ENCODE peak calls at places on chromosomes 2 and 18, in seven cellular contexts. V, K, R, M, Z, F and N are unnamed samples.

GRCh38 chr2:112056626-112056987 is 1.5 kb downstream of the TMEM87B start:
- DNase-seq in V (no peak), K (no peak), R (no peak), M (no peak), Z (no peak), F (no peak), N (no peak)

GRCh38 chr2:190583507-190584337 is 49.2 kb upstream of the NEMP2 start:
- DNase-seq in V (no peak), K (no peak), R (no peak), M (peak; percentile 52), Z (peak; percentile 27), F (no peak), N (no peak)

GRCh38 chr18:6624729-6625308 is 104.7 kb upstream of the ARHGAP28 start:
- DNase-seq in V (no peak), K (no peak), R (no peak), M (no peak), Z (peak; percentile 66), F (no peak), N (no peak)

GRCh38 chr18:56124186-56124585 is 514.2 kb downstream of the TXNL1 start:
- DNase-seq in V (no peak), K (no peak), R (no peak), M (no peak), Z (peak; percentile 15), F (no peak), N (no peak)

GRCh38 chr2:221606369-221606768 is 34.3 kb upstream of the EPHA4 start:
- DNase-seq in V (no peak), K (no peak), R (no peak), M (no peak), Z (no peak), F (no peak), N (no peak)

GRCh38 chr18:11757084-11757590 is 68.1 kb downstream of the GNAL start:
- DNase-seq in V (no peak), K (no peak), R (no peak), M (no peak), Z (no peak), F (no peak), N (no peak)

GRCh38 chr2:173866858-173867620 is 98.1 kb downstream of the SP3 start:
- DNase-seq in V (no peak), K (peak; percentile 15), R (no peak), M (no peak), Z (no peak), F (no peak), N (no peak)

GRCh38 chr2:177796644-177797415 is 275.7 kb downstream of the PDE11A start:
- DNase-seq in V (no peak), K (no peak), R (no peak), M (no peak), Z (no peak), F (no peak), N (no peak)

GRCh38 chr18:37299471-37300304 is 265.9 kb downstream of the CELF4 start:
- DNase-seq in V (peak; percentile 82), K (peak; percentile 88), R (no peak), M (peak; percentile 81), Z (peak; percentile 98), F (no peak), N (peak; percentile 96)

GRCh38 chr2:119245076-119245840 is 21.6 kb downstream of the STEAP3 start:
- DNase-seq in V (no peak), K (no peak), R (no peak), M (no peak), Z (no peak), F (no peak), N (peak; percentile 51)

GRCh38 chr2:54632733-54633692 is 90.4 kb upstream of the EML6 start:
- DNase-seq in V (no peak), K (no peak), R (no peak), M (no peak), Z (peak; percentile 95), F (no peak), N (peak; percentile 72)

GRCh38 chr2:62705859-62706720 is 577 bp downstream of the EHBP1 start:
- DNase-seq in V (peak; percentile 85), K (peak; percentile 79), R (peak; percentile 64), M (peak; percentile 55), Z (peak; percentile 13), F (peak; percentile 74), N (no peak)

GRCh38 chr2:62570861-62571698 is 65.1 kb upstream of the TMEM17 start:
- DNase-seq in V (peak; percentile 67), K (peak; percentile 70), R (no peak), M (peak; percentile 30), Z (no peak), F (peak; percentile 32), N (peak; percentile 65)

GRCh38 chr2:160140001-160140400 is 60.1 kb downstream of the ITGB6 start:
- DNase-seq in V (no peak), K (no peak), R (no peak), M (no peak), Z (no peak), F (no peak), N (no peak)

GRCh38 chr2:100034431-100034830 is 108.0 kb downstream of the AFF3 start:
- DNase-seq in V (no peak), K (no peak), R (no peak), M (no peak), Z (no peak), F (no peak), N (no peak)

GRCh38 chr2:217903142-217903858 is 99.5 kb downstream of the TNS1 start:
- DNase-seq in V (no peak), K (no peak), R (no peak), M (no peak), Z (no peak), F (no peak), N (no peak)

GRCh38 chr2:161990741-161991140 is 83.3 kb downstream of the DPP4 start:
- DNase-seq in V (no peak), K (no peak), R (no peak), M (no peak), Z (peak; percentile 82), F (no peak), N (no peak)

GRCh38 chr2:161990036-161990435 is 84.0 kb downstream of the DPP4 start:
- DNase-seq in V (no peak), K (no peak), R (no peak), M (no peak), Z (no peak), F (no peak), N (no peak)

GRCh38 chr2:161991991-161992390 is 82.0 kb downstream of the DPP4 start:
- DNase-seq in V (no peak), K (no peak), R (no peak), M (no peak), Z (no peak), F (no peak), N (no peak)

GRCh38 chr2:161992526-161992925 is 81.5 kb downstream of the DPP4 start:
- DNase-seq in V (no peak), K (no peak), R (no peak), M (no peak), Z (no peak), F (no peak), N (no peak)

DNA sequence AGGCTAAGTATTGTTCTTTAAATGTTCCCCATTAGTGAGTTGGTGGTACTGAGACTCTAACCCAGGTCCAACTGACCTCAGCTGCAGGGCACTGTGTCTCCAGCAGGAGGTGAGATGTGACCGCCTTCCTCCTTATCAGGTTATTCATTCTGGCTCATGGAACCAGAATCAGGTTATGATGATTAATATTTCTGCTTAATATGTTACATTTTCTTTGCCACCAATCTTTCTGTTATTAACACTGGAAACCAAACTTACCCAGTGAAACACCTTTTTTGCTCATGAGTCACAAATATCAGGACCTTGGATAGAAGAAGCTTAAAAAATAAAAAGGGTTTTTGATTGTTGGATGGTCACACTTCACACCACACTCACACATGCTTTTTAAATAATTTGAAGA is 85.4 kb downstream of the DPP4 start:
- DNase-seq in V (no peak), K (no peak), R (no peak), M (no peak), Z (no peak), F (no peak), N (no peak)
- TF ChIP-seq CTCF in V (no peak), K (no peak), R (peak; percentile 33), M (no peak), Z (peak; percentile 53), F (peak; percentile 76), N (no peak)

DNA sequence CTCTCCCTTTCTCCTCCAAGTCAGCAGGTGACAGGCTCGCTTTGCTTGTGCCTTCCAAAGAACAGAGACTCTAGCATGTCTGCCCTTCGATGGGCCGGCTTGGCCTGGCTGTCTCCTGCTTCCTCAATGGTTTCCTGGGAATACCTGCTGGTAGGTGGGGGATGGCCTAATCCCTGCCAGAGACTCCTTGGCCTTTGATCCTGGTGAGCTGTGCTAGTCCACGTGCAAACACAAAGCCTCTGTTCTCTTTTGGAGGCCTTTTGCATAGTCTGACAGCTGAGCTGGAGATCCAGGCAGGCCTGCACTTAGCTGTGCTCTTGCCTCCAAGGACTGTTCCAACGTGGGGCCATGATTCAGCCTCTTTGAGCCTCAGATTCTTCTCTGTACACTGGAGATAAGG is 67.6 kb downstream of the ARL4C start:
- DNase-seq in V (no peak), K (no peak), R (no peak), M (no peak), Z (no peak), F (no peak), N (no peak)
- H3K27ac ChIP-seq in V (no peak overlapping the region), K (no peak overlapping the region), R (no peak overlapping the region), M (no peak overlapping the region), Z (no peak overlapping the region), F (no peak overlapping the region), N (no peak overlapping the region)

DNA sequence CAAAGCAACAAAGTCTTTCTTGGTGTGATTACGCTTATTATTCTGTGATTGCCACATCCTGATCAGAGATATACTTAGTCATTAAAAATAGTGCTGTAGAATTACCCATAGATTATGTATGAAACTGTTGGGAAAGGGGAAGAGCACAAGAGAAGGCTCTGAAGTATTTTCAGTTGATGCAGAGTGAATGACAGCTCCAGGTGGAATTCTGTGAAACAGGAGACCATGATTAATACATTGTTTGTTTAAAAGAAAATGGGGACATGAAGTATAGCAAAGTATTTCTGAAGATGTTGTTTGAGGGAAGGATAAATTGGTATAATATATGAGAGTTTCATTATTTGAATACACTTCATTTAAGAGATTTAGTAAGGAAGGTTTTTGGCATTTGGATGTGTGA is 307.6 kb upstream of the CDH20 start:
- DNase-seq in V (no peak), K (no peak), R (no peak), M (no peak), Z (no peak), F (no peak), N (no peak)
- TF ChIP-seq CTCF in V (no peak), K (no peak), R (no peak), M (no peak), Z (no peak), F (no peak), N (no peak)

DNA sequence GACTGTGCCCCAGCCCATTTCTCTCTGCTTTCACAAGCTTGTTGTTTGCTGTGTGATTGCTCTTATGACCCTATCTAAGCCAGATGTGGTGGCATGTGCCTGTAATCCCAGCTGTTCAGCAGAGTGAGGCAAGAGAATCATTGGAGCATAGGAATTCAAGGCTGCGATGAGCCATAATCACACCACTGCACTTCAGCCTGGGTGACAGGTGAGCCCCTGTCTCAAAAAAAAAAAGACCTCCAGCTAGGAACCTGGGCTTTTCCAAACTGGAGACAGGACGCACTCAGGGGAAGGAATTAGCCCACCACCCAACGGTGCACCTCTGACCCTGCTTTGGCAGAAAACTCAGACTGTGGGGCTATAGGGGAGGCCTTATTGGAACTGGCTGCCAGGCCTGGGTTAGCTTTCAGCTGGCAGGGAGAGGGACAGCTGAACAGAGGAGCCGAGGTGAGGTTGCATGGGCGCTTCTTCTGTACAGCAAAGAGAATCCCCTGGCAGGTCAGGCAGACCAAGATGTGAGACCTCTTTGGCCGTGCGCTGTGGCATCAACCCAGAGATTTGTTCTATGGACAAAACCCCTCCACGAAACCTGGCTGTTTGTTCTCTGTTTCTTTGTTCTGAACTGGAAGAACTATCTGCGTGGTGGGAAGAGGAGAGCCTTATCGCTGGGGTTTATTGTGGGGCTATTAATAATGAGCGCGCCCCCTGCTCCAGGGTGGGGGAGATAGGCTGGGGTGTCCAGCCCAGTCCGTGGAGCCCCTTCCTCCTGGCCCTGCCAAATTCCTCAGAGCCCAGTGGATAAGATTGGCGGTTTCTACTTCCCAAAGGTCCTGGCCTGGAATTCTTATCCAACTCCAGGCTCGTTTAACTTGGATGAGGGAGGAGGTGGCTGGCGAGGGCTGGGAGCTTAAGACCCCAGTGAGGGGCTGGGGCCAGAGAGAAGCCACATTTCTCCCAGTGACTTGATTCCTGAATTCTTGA is 38.8 kb upstream of the SMAD7 start:
- DNase-seq in V (no peak), K (no peak), R (no peak), M (no peak), Z (no peak), F (no peak), N (peak; percentile 40)
- H3K27ac ChIP-seq in V (no peak overlapping the region), K (no peak overlapping the region), R (no peak overlapping the region), M (no peak overlapping the region), Z (no peak overlapping the region), F (no peak overlapping the region), N (no peak overlapping the region)